ENCODE peak calls at places on chromosomes 16 and 17, in nine cellular contexts. One of them, this sample, is unnamed.

GRCh38 chr17:20989991-20990855 is 52.6 kb downstream of the USP22 start:
- DNase-seq in tibial artery: no peak
- DNase-seq in cardiac muscle cell: no peak
- DNase-seq in OCI-LY7: no peak
- DNase-seq in MM.1S: no peak
- DNase-seq in breast epithelium: peak; percentile 17
- DNase-seq in colonic mucosa: no peak
- DNase-seq in Jurkat, Clone E6-1: no peak
- DNase-seq in GM23338: no peak
- DNase-seq in this sample: no peak

GRCh38 chr17:39935896-39936295 is 8.4 kb downstream of the LRRC3C start:
- DNase-seq in OCI-LY7: no peak
- DNase-seq in colonic mucosa: no peak
- DNase-seq in cardiac muscle cell: no peak
- DNase-seq in tibial artery: no peak
- DNase-seq in Jurkat, Clone E6-1: no peak
- DNase-seq in MM.1S: no peak
- DNase-seq in breast epithelium: no peak
- DNase-seq in GM23338: no peak
- DNase-seq in this sample: no peak

GRCh38 chr16:27759301-27759871 is 209.4 kb downstream of the KATNIP start:
- DNase-seq in colonic mucosa: no peak
- DNase-seq in OCI-LY7: no peak
- DNase-seq in cardiac muscle cell: peak; percentile 53
- DNase-seq in Jurkat, Clone E6-1: no peak
- DNase-seq in MM.1S: no peak
- DNase-seq in breast epithelium: no peak
- DNase-seq in GM23338: no peak
- DNase-seq in tibial artery: no peak
- DNase-seq in this sample: no peak

GRCh38 chr16:31117384-31118222 is at the start of gene KAT8:
- DNase-seq in cardiac muscle cell: peak; percentile 99
- DNase-seq in Jurkat, Clone E6-1: peak; percentile 95
- DNase-seq in OCI-LY7: peak; percentile 99
- DNase-seq in breast epithelium: peak; percentile 98
- DNase-seq in colonic mucosa: peak; percentile 99
- DNase-seq in GM23338: peak; percentile 100
- DNase-seq in MM.1S: peak; percentile 98
- DNase-seq in tibial artery: peak; percentile 98
- DNase-seq in this sample: peak; percentile 99

GRCh38 chr16:3665508-3665907 is 11.0 kb downstream of the DNASE1 start:
- DNase-seq in breast epithelium: no peak
- DNase-seq in tibial artery: no peak
- DNase-seq in GM23338: no peak
- DNase-seq in Jurkat, Clone E6-1: peak; percentile 60
- DNase-seq in colonic mucosa: no peak
- DNase-seq in OCI-LY7: peak; percentile 57
- DNase-seq in MM.1S: no peak
- DNase-seq in cardiac muscle cell: no peak
- DNase-seq in this sample: no peak

GRCh38 chr17:27520571-27521185 is 64.4 kb downstream of the KSR1 start:
- DNase-seq in MM.1S: no peak
- DNase-seq in breast epithelium: no peak
- DNase-seq in Jurkat, Clone E6-1: no peak
- DNase-seq in colonic mucosa: no peak
- DNase-seq in tibial artery: no peak
- DNase-seq in GM23338: no peak
- DNase-seq in cardiac muscle cell: no peak
- DNase-seq in OCI-LY7: no peak
- DNase-seq in this sample: no peak

GRCh38 chr17:20095366-20096080 is 86.4 kb downstream of the SPECC1 start:
- DNase-seq in colonic mucosa: no peak
- DNase-seq in MM.1S: no peak
- DNase-seq in breast epithelium: peak; percentile 44
- DNase-seq in cardiac muscle cell: peak; percentile 56
- DNase-seq in Jurkat, Clone E6-1: no peak
- DNase-seq in GM23338: peak; percentile 82
- DNase-seq in OCI-LY7: no peak
- DNase-seq in tibial artery: peak; percentile 82
- DNase-seq in this sample: peak; percentile 8

GRCh38 chr16:22117666-22118065 is 25.3 kb downstream of the VWA3A start:
- DNase-seq in OCI-LY7: no peak
- DNase-seq in breast epithelium: no peak
- DNase-seq in Jurkat, Clone E6-1: no peak
- DNase-seq in colonic mucosa: no peak
- DNase-seq in MM.1S: no peak
- DNase-seq in cardiac muscle cell: no peak
- DNase-seq in tibial artery: no peak
- DNase-seq in GM23338: no peak
- DNase-seq in this sample: no peak

GRCh38 chr17:79137015-79137770 is 62.6 kb downstream of the ENGASE start:
- DNase-seq in cardiac muscle cell: no peak
- DNase-seq in GM23338: no peak
- DNase-seq in tibial artery: no peak
- DNase-seq in OCI-LY7: no peak
- DNase-seq in MM.1S: no peak
- DNase-seq in Jurkat, Clone E6-1: no peak
- DNase-seq in breast epithelium: no peak
- DNase-seq in colonic mucosa: no peak
- DNase-seq in this sample: no peak

GRCh38 chr17:75406222-75406615 is 741 bp upstream of the GRB2 start:
- DNase-seq in breast epithelium: no peak
- DNase-seq in tibial artery: no peak
- DNase-seq in colonic mucosa: peak; percentile 38
- DNase-seq in OCI-LY7: peak; percentile 54
- DNase-seq in GM23338: no peak
- DNase-seq in MM.1S: no peak
- DNase-seq in Jurkat, Clone E6-1: no peak
- DNase-seq in cardiac muscle cell: peak; percentile 24
- DNase-seq in this sample: no peak

GRCh38 chr16:29834079-29834478 is 13.8 kb downstream of the MVP start:
- DNase-seq in MM.1S: no peak
- DNase-seq in cardiac muscle cell: no peak
- DNase-seq in breast epithelium: no peak
- DNase-seq in tibial artery: no peak
- DNase-seq in OCI-LY7: no peak
- DNase-seq in Jurkat, Clone E6-1: no peak
- DNase-seq in GM23338: no peak
- DNase-seq in colonic mucosa: no peak
- DNase-seq in this sample: no peak

GRCh38 chr16:47110939-47111338 is 32.8 kb downstream of the NETO2 start:
- DNase-seq in tibial artery: no peak
- DNase-seq in breast epithelium: no peak
- DNase-seq in GM23338: peak; percentile 53
- DNase-seq in colonic mucosa: no peak
- DNase-seq in Jurkat, Clone E6-1: peak; percentile 20
- DNase-seq in cardiac muscle cell: no peak
- DNase-seq in OCI-LY7: peak; percentile 2
- DNase-seq in MM.1S: no peak
- DNase-seq in this sample: no peak

GRCh38 chr17:77665833-77666232 is 292.7 kb upstream of the TNRC6C start:
- DNase-seq in tibial artery: no peak
- DNase-seq in breast epithelium: no peak
- DNase-seq in GM23338: no peak
- DNase-seq in colonic mucosa: no peak
- DNase-seq in MM.1S: no peak
- DNase-seq in Jurkat, Clone E6-1: no peak
- DNase-seq in cardiac muscle cell: no peak
- DNase-seq in OCI-LY7: no peak
- DNase-seq in this sample: no peak

GRCh38 chr17:59362811-59363205 is 31.4 kb downstream of the YPEL2 start:
- DNase-seq in tibial artery: no peak
- DNase-seq in MM.1S: no peak
- DNase-seq in colonic mucosa: no peak
- DNase-seq in Jurkat, Clone E6-1: no peak
- DNase-seq in GM23338: no peak
- DNase-seq in OCI-LY7: no peak
- DNase-seq in breast epithelium: no peak
- DNase-seq in cardiac muscle cell: peak; percentile 51
- DNase-seq in this sample: no peak

GRCh38 chr17:44204453-44204882 is 4.8 kb upstream of the ATXN7L3 start:
- DNase-seq in OCI-LY7: no peak
- DNase-seq in colonic mucosa: no peak
- DNase-seq in Jurkat, Clone E6-1: no peak
- DNase-seq in GM23338: no peak
- DNase-seq in tibial artery: no peak
- DNase-seq in cardiac muscle cell: peak; percentile 61
- DNase-seq in breast epithelium: no peak
- DNase-seq in MM.1S: no peak
- DNase-seq in this sample: no peak

GRCh38 chr16:2086136-2086742 is 38.5 kb downstream of the TSC2 start:
- DNase-seq in colonic mucosa: no peak
- DNase-seq in OCI-LY7: no peak
- DNase-seq in tibial artery: no peak
- DNase-seq in cardiac muscle cell: no peak
- DNase-seq in Jurkat, Clone E6-1: no peak
- DNase-seq in breast epithelium: peak; percentile 69
- DNase-seq in GM23338: no peak
- DNase-seq in MM.1S: no peak
- DNase-seq in this sample: no peak

DNA sequence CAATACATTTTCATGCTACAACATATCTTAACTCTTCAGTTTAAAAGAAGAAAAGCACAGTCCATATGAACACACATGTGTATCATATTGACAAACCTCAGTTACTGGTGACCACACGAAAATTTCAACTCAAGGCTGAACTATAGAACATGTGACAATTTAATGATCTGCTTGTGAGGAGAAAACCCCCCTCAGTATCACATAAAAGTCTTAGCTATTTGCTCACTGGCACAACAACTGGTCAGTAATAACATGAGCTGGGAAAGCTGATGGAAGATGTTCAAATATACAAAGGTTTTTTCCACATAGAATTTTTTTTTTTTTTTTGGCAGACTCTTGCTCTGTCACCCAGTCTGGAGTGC is 19.5 kb downstream of the ZNF652 start:
- DNase-seq in GM23338: no peak
- DNase-seq in Jurkat, Clone E6-1: no peak
- DNase-seq in cardiac muscle cell: no peak
- DNase-seq in OCI-LY7: no peak
- DNase-seq in breast epithelium: no peak
- DNase-seq in tibial artery: no peak
- DNase-seq in colonic mucosa: no peak
- DNase-seq in MM.1S: no peak
- DNase-seq in this sample: no peak
- H3K4me3 ChIP-seq in GM23338: no peak overlapping the region
- H3K4me3 ChIP-seq in Jurkat, Clone E6-1: peak overlapping the region; percentile 15
- H3K4me3 ChIP-seq in cardiac muscle cell: no peak overlapping the region
- H3K4me3 ChIP-seq in OCI-LY7: peak overlapping the region; percentile 41
- H3K4me3 ChIP-seq in breast epithelium: no peak overlapping the region
- H3K4me3 ChIP-seq in tibial artery: no peak overlapping the region
- H3K4me3 ChIP-seq in colonic mucosa: no peak overlapping the region
- H3K4me3 ChIP-seq in MM.1S: peak overlapping the region; percentile 38
- H3K4me3 ChIP-seq in this sample: no peak overlapping the region

DNA sequence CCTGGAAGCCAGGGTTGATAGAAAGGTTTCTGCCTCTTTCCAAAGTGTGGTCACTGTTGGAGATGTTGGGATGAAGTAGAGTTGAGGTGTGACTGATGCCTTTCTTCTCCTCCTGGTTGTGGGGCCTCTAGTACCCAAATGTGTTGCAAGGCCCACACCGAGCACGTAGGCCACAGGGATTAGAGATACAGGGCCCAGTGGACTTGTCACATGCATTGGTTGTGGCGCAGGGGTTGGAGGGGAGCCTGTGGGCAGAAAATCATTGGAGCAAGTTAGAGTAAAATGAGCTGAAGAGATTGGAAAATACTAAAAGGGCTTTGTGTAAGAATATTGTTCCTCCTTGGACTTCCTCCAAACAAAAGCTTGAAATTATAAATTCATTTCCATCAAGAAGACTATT is 4.6 kb downstream of the KRT33A start:
- DNase-seq in OCI-LY7: no peak
- DNase-seq in MM.1S: no peak
- DNase-seq in tibial artery: no peak
- DNase-seq in colonic mucosa: no peak
- DNase-seq in Jurkat, Clone E6-1: no peak
- DNase-seq in breast epithelium: no peak
- DNase-seq in GM23338: no peak
- DNase-seq in cardiac muscle cell: no peak
- DNase-seq in this sample: no peak
- H3K4me3 ChIP-seq in OCI-LY7: no peak overlapping the region
- H3K4me3 ChIP-seq in MM.1S: no peak overlapping the region
- H3K4me3 ChIP-seq in tibial artery: no peak overlapping the region
- H3K4me3 ChIP-seq in colonic mucosa: no peak overlapping the region
- H3K4me3 ChIP-seq in Jurkat, Clone E6-1: no peak overlapping the region
- H3K4me3 ChIP-seq in breast epithelium: no peak overlapping the region
- H3K4me3 ChIP-seq in GM23338: no peak overlapping the region
- H3K4me3 ChIP-seq in cardiac muscle cell: no peak overlapping the region
- H3K4me3 ChIP-seq in this sample: no peak overlapping the region

GRCh38 chr17:10843806-10844205 is 5.9 kb upstream of the PIRT start:
- DNase-seq in GM23338: peak; percentile 22
- DNase-seq in cardiac muscle cell: peak; percentile 45
- DNase-seq in tibial artery: no peak
- DNase-seq in colonic mucosa: peak; percentile 62
- DNase-seq in Jurkat, Clone E6-1: no peak
- DNase-seq in OCI-LY7: no peak
- DNase-seq in MM.1S: no peak
- DNase-seq in breast epithelium: peak; percentile 28
- DNase-seq in this sample: no peak

GRCh38 chr17:10842658-10843057 is 4.8 kb upstream of the PIRT start:
- DNase-seq in colonic mucosa: no peak
- DNase-seq in tibial artery: no peak
- DNase-seq in cardiac muscle cell: no peak
- DNase-seq in breast epithelium: no peak
- DNase-seq in GM23338: peak; percentile 40
- DNase-seq in MM.1S: no peak
- DNase-seq in Jurkat, Clone E6-1: no peak
- DNase-seq in OCI-LY7: no peak
- DNase-seq in this sample: no peak

GRCh38 chr17:10844667-10845387 is 6.9 kb upstream of the PIRT start:
- DNase-seq in MM.1S: peak; percentile 41
- DNase-seq in Jurkat, Clone E6-1: peak; percentile 52
- DNase-seq in colonic mucosa: peak; percentile 90
- DNase-seq in cardiac muscle cell: peak; percentile 77
- DNase-seq in OCI-LY7: peak; percentile 70
- DNase-seq in GM23338: peak; percentile 87
- DNase-seq in breast epithelium: peak; percentile 48
- DNase-seq in tibial artery: peak; percentile 55
- DNase-seq in this sample: peak; percentile 61

GRCh38 chr17:10845388-10845751 is 7.5 kb upstream of the PIRT start:
- DNase-seq in GM23338: no peak
- DNase-seq in OCI-LY7: no peak
- DNase-seq in cardiac muscle cell: no peak
- DNase-seq in breast epithelium: no peak
- DNase-seq in tibial artery: no peak
- DNase-seq in MM.1S: no peak
- DNase-seq in colonic mucosa: no peak
- DNase-seq in Jurkat, Clone E6-1: no peak
- DNase-seq in this sample: no peak
- H3K4me3 ChIP-seq in GM23338: peak overlapping the region; percentile 89
- H3K4me3 ChIP-seq in OCI-LY7: no peak overlapping the region
- H3K4me3 ChIP-seq in cardiac muscle cell: no peak overlapping the region
- H3K4me3 ChIP-seq in breast epithelium: peak overlapping the region; percentile 54
- H3K4me3 ChIP-seq in tibial artery: peak overlapping the region; percentile 55
- H3K4me3 ChIP-seq in MM.1S: peak overlapping the region; percentile 22
- H3K4me3 ChIP-seq in colonic mucosa: no peak overlapping the region
- H3K4me3 ChIP-seq in Jurkat, Clone E6-1: peak overlapping the region; percentile 43
- H3K4me3 ChIP-seq in this sample: no peak overlapping the region

DNA sequence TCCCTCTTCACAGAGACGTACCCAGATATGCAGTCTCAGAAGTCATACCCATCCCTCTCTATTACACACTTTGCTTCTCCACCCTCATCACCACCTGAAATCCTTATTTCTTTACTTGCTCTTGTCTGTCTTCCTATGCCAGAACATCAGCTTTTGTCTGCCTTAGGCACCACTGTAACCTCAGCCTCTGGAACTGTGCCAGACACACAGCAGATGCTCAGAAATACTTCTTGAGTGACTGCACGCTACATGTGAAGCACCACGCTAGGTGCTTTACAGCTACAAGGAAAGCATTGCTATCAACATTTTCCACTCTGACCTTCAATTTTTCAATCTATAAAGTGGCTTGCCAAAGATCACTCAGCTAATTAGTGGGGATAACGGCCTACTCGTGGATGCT is 226.8 kb downstream of the CHD9NB start:
- DNase-seq in Jurkat, Clone E6-1: peak; percentile 17
- DNase-seq in cardiac muscle cell: no peak
- DNase-seq in OCI-LY7: no peak
- DNase-seq in GM23338: no peak
- DNase-seq in tibial artery: no peak
- DNase-seq in colonic mucosa: no peak
- DNase-seq in breast epithelium: no peak
- DNase-seq in MM.1S: no peak
- DNase-seq in this sample: peak; percentile 53
- H3K4me3 ChIP-seq in Jurkat, Clone E6-1: no peak overlapping the region
- H3K4me3 ChIP-seq in cardiac muscle cell: no peak overlapping the region
- H3K4me3 ChIP-seq in OCI-LY7: no peak overlapping the region
- H3K4me3 ChIP-seq in GM23338: no peak overlapping the region
- H3K4me3 ChIP-seq in tibial artery: no peak overlapping the region
- H3K4me3 ChIP-seq in colonic mucosa: no peak overlapping the region
- H3K4me3 ChIP-seq in breast epithelium: no peak overlapping the region
- H3K4me3 ChIP-seq in MM.1S: no peak overlapping the region
- H3K4me3 ChIP-seq in this sample: no peak overlapping the region

This sample was measured in BE2C.